ENCODE peak calls at places on chromosomes 7 and 10, in six cellular contexts. F is AG04450; C is CD8-positive, alpha-beta T cell; I is MM.1S; D is fibroblast of the aortic adventitia; K is mucosa of descending colon. M is an unnamed sample.

GRCh38 chr10:15369642-15370211 is 1.4 kb downstream of the FAM171A1 start:
- DNase-seq in F (no peak), I (no peak), C (no peak), D (no peak), K (peak; percentile 53), M (no peak)

GRCh38 chr10:113820507-113820906 is 33.4 kb downstream of the DCLRE1A start:
- DNase-seq in K (no peak), F (no peak), D (no peak), C (no peak), I (no peak), M (no peak)

GRCh38 chr10:79247373-79248137 is 99.7 kb upstream of the PPIF start:
- DNase-seq in D (no peak), I (no peak), K (no peak), F (no peak), C (no peak), M (no peak)

GRCh38 chr7:78970440-78970916 is 483.0 kb downstream of the MAGI2 start:
- DNase-seq in D (peak; percentile 6), K (no peak), F (no peak), C (no peak), I (no peak), M (no peak)

GRCh38 chr10:109992485-109992884 is 15.3 kb upstream of the ADD3 start:
- DNase-seq in K (no peak), F (peak; percentile 39), I (no peak), C (no peak), D (peak; percentile 86), M (no peak)

GRCh38 chr10:62186999-62187695 is 81.5 kb downstream of the RTKN2 start:
- DNase-seq in C (no peak), D (peak; percentile 90), K (no peak), I (no peak), F (no peak), M (no peak)

GRCh38 chr7:134435161-134435920 is 23.6 kb downstream of the AKR1B1 start:
- DNase-seq in F (no peak), K (no peak), C (no peak), D (peak; percentile 84), I (no peak), M (no peak)

GRCh38 chr10:18583575-18584270 is 67.7 kb downstream of the NSUN6 start:
- DNase-seq in C (no peak), F (no peak), K (no peak), I (no peak), D (peak; percentile 22), M (no peak)

GRCh38 chr7:42071372-42072261 is 165.4 kb downstream of the GLI3 start:
- DNase-seq in C (no peak), K (no peak), I (no peak), F (no peak), D (peak; percentile 86), M (no peak)

GRCh38 chr7:53743697-53744096 is 708.3 kb downstream of the POM121L12 start:
- DNase-seq in C (no peak), I (no peak), K (no peak), F (no peak), D (no peak), M (no peak)

GRCh38 chr10:4767033-4767814 is 58.8 kb upstream of the AKR1E2 start:
- DNase-seq in D (peak; percentile 75), I (no peak), K (no peak), C (no peak), F (no peak), M (no peak)

GRCh38 chr10:31197886-31198285 is 121.1 kb upstream of the ZEB1 start:
- DNase-seq in F (no peak), I (no peak), C (no peak), D (peak; percentile 53), K (no peak), M (no peak)

GRCh38 chr7:44455155-44455554 is 35.3 kb downstream of the NUDCD3 start:
- DNase-seq in C (no peak), K (no peak), I (no peak), F (no peak), D (no peak), M (no peak)

GRCh38 chr10:6782378-6782777 is 202.3 kb upstream of the PRKCQ start:
- DNase-seq in K (no peak), F (no peak), D (no peak), I (no peak), C (no peak), M (no peak)

GRCh38 chr10:6788191-6788590 is 208.1 kb upstream of the PRKCQ start:
- DNase-seq in I (no peak), D (no peak), C (no peak), K (no peak), F (no peak), M (no peak)

GRCh38 chr10:6781133-6781770 is 201.2 kb upstream of the PRKCQ start:
- DNase-seq in I (peak; percentile 59), C (no peak), K (no peak), F (no peak), D (no peak), M (no peak)

GRCh38 chr10:6787684-6788083 is 207.6 kb upstream of the PRKCQ start:
- DNase-seq in C (no peak), K (no peak), D (no peak), F (no peak), I (no peak), M (no peak)

DNA sequence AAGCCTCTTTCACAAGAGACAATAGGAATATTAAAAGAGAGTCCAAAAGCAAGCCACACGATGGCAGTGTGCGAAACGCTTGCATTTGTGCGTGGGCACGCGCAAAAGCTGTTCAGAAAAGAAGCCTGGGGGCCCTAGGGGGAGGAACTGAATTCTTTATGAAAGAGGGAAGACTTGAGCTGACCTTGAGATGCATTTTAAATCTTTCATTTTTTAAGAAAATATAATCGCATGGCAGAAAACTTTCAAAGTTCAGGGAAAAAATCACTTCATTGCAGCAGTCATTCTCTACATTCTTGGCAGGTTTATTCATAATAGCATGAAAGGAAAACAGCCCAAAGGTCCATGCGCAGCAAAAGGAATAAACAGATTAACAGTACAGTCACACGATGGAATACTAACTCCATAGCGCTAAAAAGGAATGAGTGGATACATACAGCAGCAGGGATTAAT is 206.5 kb upstream of the PRKCQ start:
- DNase-seq in K (no peak), I (no peak), C (no peak), F (peak; percentile 41), D (peak; percentile 68), M (no peak)
- TF ChIP-seq CTCF in K (no peak), I (no peak), C (no peak), F (peak; percentile 70), D (peak; percentile 64), M (no peak)

DNA sequence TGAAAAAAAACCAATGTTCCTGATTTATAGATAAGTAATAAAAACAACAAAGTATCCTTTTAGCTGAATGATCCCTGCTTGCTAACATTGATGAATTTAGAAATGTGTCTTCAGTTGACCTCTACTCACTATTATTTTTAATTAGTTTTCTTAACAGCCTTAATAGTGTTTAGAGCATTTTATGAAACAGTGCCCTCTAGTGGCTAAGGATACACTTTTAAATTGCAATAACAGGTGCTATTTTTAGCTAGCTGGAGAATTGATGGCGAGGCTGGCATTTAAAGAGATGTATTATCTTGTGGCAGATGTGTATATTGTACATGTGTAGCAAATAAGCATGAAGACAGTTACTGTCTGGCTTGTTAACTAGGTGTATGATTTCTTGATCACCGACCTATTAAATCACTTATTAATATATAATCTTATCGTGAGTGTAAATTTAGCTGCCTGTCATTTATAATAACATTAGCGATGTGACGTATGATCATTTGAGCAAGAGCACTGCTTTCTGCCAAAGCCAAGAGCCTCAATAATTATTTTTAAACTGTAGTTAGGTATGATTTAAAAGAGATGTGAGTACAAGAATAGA is 451.9 kb downstream of the DPP6 start:
- DNase-seq in K (no peak), I (peak; percentile 75), F (no peak), C (no peak), D (peak; percentile 26), M (no peak)
- TF ChIP-seq CTCF in K (peak; percentile 24), I (peak; percentile 78), F (peak; percentile 46), C (peak; percentile 60), D (no peak), M (no peak)

GRCh38 chr7:88835147-88835728 is 39.7 kb upstream of the TEX47 start:
- DNase-seq in I (peak; percentile 65), K (no peak), D (peak; percentile 1), F (no peak), C (no peak), M (no peak)
- TF ChIP-seq CTCF in I (peak; percentile 62), K (no peak), D (peak; percentile 29), F (no peak), C (no peak), M (no peak)

GRCh38 chr7:16241017-16241416 is 180.3 kb downstream of the CRPPA start:
- DNase-seq in C (no peak), F (no peak), K (no peak), D (no peak), I (no peak), M (no peak)

GRCh38 chr7:16244469-16244868 is 176.9 kb downstream of the CRPPA start:
- DNase-seq in C (no peak), F (no peak), D (no peak), K (no peak), I (no peak), M (no peak)

GRCh38 chr7:16242920-16243319 is 178.4 kb downstream of the CRPPA start:
- DNase-seq in I (no peak), D (no peak), F (no peak), K (no peak), C (no peak), M (no peak)
- TF ChIP-seq CTCF in I (no peak), D (no peak), F (no peak), K (no peak), C (no peak), M (no peak)

DNA sequence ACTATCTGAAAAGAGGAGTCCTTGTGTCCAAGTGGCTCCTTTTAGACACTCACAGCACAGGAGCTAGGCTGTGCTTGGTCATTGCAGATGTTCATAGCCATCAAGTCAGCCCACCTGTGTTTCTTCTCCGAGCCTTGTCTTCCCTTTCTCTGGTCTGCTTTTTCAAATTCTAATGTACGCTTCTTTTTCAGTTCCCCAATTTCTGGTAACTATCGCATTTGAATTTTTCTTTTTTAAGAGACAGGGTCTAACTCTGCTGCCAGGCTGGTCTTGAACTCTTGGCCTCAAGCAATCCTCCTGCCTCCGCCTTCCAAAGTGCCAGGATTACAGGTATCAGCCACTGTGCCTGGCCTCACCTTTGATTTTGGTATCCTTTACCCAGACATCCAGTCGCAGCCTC is 18.9 kb downstream of the APBB1IP start:
- DNase-seq in C (no peak), I (peak; percentile 21), D (no peak), K (no peak), F (no peak), M (no peak)
- TF ChIP-seq CTCF in C (no peak), I (no peak), D (no peak), K (no peak), F (no peak), M (no peak)

GRCh38 chr10:7408494-7409044 is 2.3 kb downstream of the SFMBT2 start:
- DNase-seq in D (no peak), I (peak; percentile 31), F (no peak), K (peak; percentile 63), C (no peak), M (peak; percentile 53)
- TF ChIP-seq CTCF in D (peak; percentile 30), I (peak; percentile 49), F (peak; percentile 42), K (peak; percentile 8), C (peak; percentile 31), M (no peak)

GRCh38 chr10:68901106-68901927 is at the start of gene DDX50:
- DNase-seq in I (peak; percentile 100), K (peak; percentile 95), D (peak; percentile 100), C (peak; percentile 88), F (peak; percentile 97), M (peak; percentile 92)
- TF ChIP-seq CTCF in I (peak; percentile 6), K (peak; percentile 13), D (no peak), C (no peak), F (no peak), M (no peak)